ENCODE peak calls at places on chromosomes 7 and 10, in ten cellular contexts. One of them, this sample, is unnamed.

GRCh38 chr10:69318997-69319727 is 40.9 kb downstream of the HK1 start:
- DNase-seq in K562: peak
- DNase-seq in HT1080: peak
- DNase-seq in CD8-positive, alpha-beta T cell: peak
- DNase-seq in activated CD8-positive, alpha-beta T cell treated with anti-CD3 and anti-CD28 coated beads, Interleukin-2, amount 10 ng/mL, durations not matched to agents 7 days and 5 days: peak
- DNase-seq in stimulated activated CD4-positive, alpha-beta T cell treated with anti-CD3 and anti-CD28 coated beads, Interleukin-1b, Interleukin-23, amount 100 ng/mL, for 1 hour: peak
- DNase-seq in NAMALWA: no peak
- DNase-seq in T-cell: peak
- DNase-seq in NCI-H748 treated with DMSO at 0.1 percent for 48 hours: no peak
- DNase-seq in T-helper 2 cell: peak
- DNase-seq in this sample: peak

GRCh38 chr7:47298636-47299035 is 283.3 kb downstream of the TNS3 start:
- DNase-seq in K562: no peak
- DNase-seq in CD8-positive, alpha-beta T cell: no peak
- DNase-seq in T-helper 2 cell: no peak
- DNase-seq in activated CD8-positive, alpha-beta T cell treated with anti-CD3 and anti-CD28 coated beads, Interleukin-2, amount 10 ng/mL, durations not matched to agents 7 days and 5 days: no peak
- DNase-seq in stimulated activated CD4-positive, alpha-beta T cell treated with anti-CD3 and anti-CD28 coated beads, Interleukin-1b, Interleukin-23, amount 100 ng/mL, for 1 hour: no peak
- DNase-seq in HT1080: no peak
- DNase-seq in T-cell: no peak
- DNase-seq in NCI-H748 treated with DMSO at 0.1 percent for 48 hours: no peak
- DNase-seq in NAMALWA: no peak
- DNase-seq in this sample: no peak

GRCh38 chr10:102492983-102493382 is 9.5 kb downstream of the ACTR1A start:
- DNase-seq in NAMALWA: no peak
- DNase-seq in NCI-H748 treated with DMSO at 0.1 percent for 48 hours: no peak
- DNase-seq in stimulated activated CD4-positive, alpha-beta T cell treated with anti-CD3 and anti-CD28 coated beads, Interleukin-1b, Interleukin-23, amount 100 ng/mL, for 1 hour: no peak
- DNase-seq in K562: no peak
- DNase-seq in CD8-positive, alpha-beta T cell: no peak
- DNase-seq in T-cell: no peak
- DNase-seq in activated CD8-positive, alpha-beta T cell treated with anti-CD3 and anti-CD28 coated beads, Interleukin-2, amount 10 ng/mL, durations not matched to agents 7 days and 5 days: no peak
- DNase-seq in T-helper 2 cell: no peak
- DNase-seq in HT1080: no peak
- DNase-seq in this sample: no peak

GRCh38 chr10:46555366-46555712 is 1.1 kb downstream of the GPRIN2 start:
- DNase-seq in NAMALWA: no peak
- DNase-seq in NCI-H748 treated with DMSO at 0.1 percent for 48 hours: no peak
- DNase-seq in CD8-positive, alpha-beta T cell: no peak
- DNase-seq in activated CD8-positive, alpha-beta T cell treated with anti-CD3 and anti-CD28 coated beads, Interleukin-2, amount 10 ng/mL, durations not matched to agents 7 days and 5 days: peak
- DNase-seq in K562: no peak
- DNase-seq in T-cell: no peak
- DNase-seq in stimulated activated CD4-positive, alpha-beta T cell treated with anti-CD3 and anti-CD28 coated beads, Interleukin-1b, Interleukin-23, amount 100 ng/mL, for 1 hour: no peak
- DNase-seq in HT1080: no peak
- DNase-seq in T-helper 2 cell: no peak
- DNase-seq in this sample: no peak

GRCh38 chr10:132062641-132063390 is 2.9 kb upstream of the JAKMIP3 start:
- DNase-seq in T-helper 2 cell: no peak
- DNase-seq in T-cell: no peak
- DNase-seq in K562: no peak
- DNase-seq in HT1080: no peak
- DNase-seq in NCI-H748 treated with DMSO at 0.1 percent for 48 hours: no peak
- DNase-seq in stimulated activated CD4-positive, alpha-beta T cell treated with anti-CD3 and anti-CD28 coated beads, Interleukin-1b, Interleukin-23, amount 100 ng/mL, for 1 hour: no peak
- DNase-seq in activated CD8-positive, alpha-beta T cell treated with anti-CD3 and anti-CD28 coated beads, Interleukin-2, amount 10 ng/mL, durations not matched to agents 7 days and 5 days: no peak
- DNase-seq in NAMALWA: no peak
- DNase-seq in CD8-positive, alpha-beta T cell: no peak
- DNase-seq in this sample: no peak

GRCh38 chr10:80471715-80472233 is 17.7 kb downstream of the TSPAN14 start:
- DNase-seq in K562: no peak
- DNase-seq in NCI-H748 treated with DMSO at 0.1 percent for 48 hours: no peak
- DNase-seq in HT1080: peak
- DNase-seq in activated CD8-positive, alpha-beta T cell treated with anti-CD3 and anti-CD28 coated beads, Interleukin-2, amount 10 ng/mL, durations not matched to agents 7 days and 5 days: no peak
- DNase-seq in T-helper 2 cell: no peak
- DNase-seq in CD8-positive, alpha-beta T cell: peak
- DNase-seq in stimulated activated CD4-positive, alpha-beta T cell treated with anti-CD3 and anti-CD28 coated beads, Interleukin-1b, Interleukin-23, amount 100 ng/mL, for 1 hour: no peak
- DNase-seq in T-cell: no peak
- DNase-seq in NAMALWA: peak
- DNase-seq in this sample: no peak

GRCh38 chr7:47500103-47500563 is 81.8 kb downstream of the TNS3 start:
- DNase-seq in stimulated activated CD4-positive, alpha-beta T cell treated with anti-CD3 and anti-CD28 coated beads, Interleukin-1b, Interleukin-23, amount 100 ng/mL, for 1 hour: no peak
- DNase-seq in CD8-positive, alpha-beta T cell: no peak
- DNase-seq in NCI-H748 treated with DMSO at 0.1 percent for 48 hours: no peak
- DNase-seq in activated CD8-positive, alpha-beta T cell treated with anti-CD3 and anti-CD28 coated beads, Interleukin-2, amount 10 ng/mL, durations not matched to agents 7 days and 5 days: no peak
- DNase-seq in K562: no peak
- DNase-seq in HT1080: no peak
- DNase-seq in NAMALWA: no peak
- DNase-seq in T-helper 2 cell: no peak
- DNase-seq in T-cell: no peak
- DNase-seq in this sample: no peak

GRCh38 chr7:94397721-94398120 is 3.0 kb downstream of the COL1A2 start:
- DNase-seq in NAMALWA: no peak
- DNase-seq in activated CD8-positive, alpha-beta T cell treated with anti-CD3 and anti-CD28 coated beads, Interleukin-2, amount 10 ng/mL, durations not matched to agents 7 days and 5 days: no peak
- DNase-seq in stimulated activated CD4-positive, alpha-beta T cell treated with anti-CD3 and anti-CD28 coated beads, Interleukin-1b, Interleukin-23, amount 100 ng/mL, for 1 hour: no peak
- DNase-seq in CD8-positive, alpha-beta T cell: no peak
- DNase-seq in NCI-H748 treated with DMSO at 0.1 percent for 48 hours: no peak
- DNase-seq in T-cell: no peak
- DNase-seq in HT1080: no peak
- DNase-seq in K562: no peak
- DNase-seq in T-helper 2 cell: no peak
- DNase-seq in this sample: no peak

GRCh38 chr7:88243345-88243909 is 23.6 kb upstream of the SRI start:
- DNase-seq in T-helper 2 cell: no peak
- DNase-seq in T-cell: no peak
- DNase-seq in K562: no peak
- DNase-seq in NCI-H748 treated with DMSO at 0.1 percent for 48 hours: peak
- DNase-seq in CD8-positive, alpha-beta T cell: no peak
- DNase-seq in activated CD8-positive, alpha-beta T cell treated with anti-CD3 and anti-CD28 coated beads, Interleukin-2, amount 10 ng/mL, durations not matched to agents 7 days and 5 days: no peak
- DNase-seq in stimulated activated CD4-positive, alpha-beta T cell treated with anti-CD3 and anti-CD28 coated beads, Interleukin-1b, Interleukin-23, amount 100 ng/mL, for 1 hour: no peak
- DNase-seq in HT1080: peak
- DNase-seq in NAMALWA: peak
- DNase-seq in this sample: no peak

GRCh38 chr7:159147687-159148086 is 3.0 kb upstream of the VIPR2 start:
- DNase-seq in T-cell: no peak
- DNase-seq in activated CD8-positive, alpha-beta T cell treated with anti-CD3 and anti-CD28 coated beads, Interleukin-2, amount 10 ng/mL, durations not matched to agents 7 days and 5 days: no peak
- DNase-seq in CD8-positive, alpha-beta T cell: no peak
- DNase-seq in HT1080: no peak
- DNase-seq in stimulated activated CD4-positive, alpha-beta T cell treated with anti-CD3 and anti-CD28 coated beads, Interleukin-1b, Interleukin-23, amount 100 ng/mL, for 1 hour: no peak
- DNase-seq in NCI-H748 treated with DMSO at 0.1 percent for 48 hours: no peak
- DNase-seq in K562: no peak
- DNase-seq in T-helper 2 cell: no peak
- DNase-seq in NAMALWA: no peak
- DNase-seq in this sample: no peak

GRCh38 chr10:128186959-128187787 is 61.0 kb upstream of the MKI67 start:
- DNase-seq in stimulated activated CD4-positive, alpha-beta T cell treated with anti-CD3 and anti-CD28 coated beads, Interleukin-1b, Interleukin-23, amount 100 ng/mL, for 1 hour: no peak
- DNase-seq in HT1080: no peak
- DNase-seq in NAMALWA: no peak
- DNase-seq in T-cell: peak
- DNase-seq in CD8-positive, alpha-beta T cell: peak
- DNase-seq in NCI-H748 treated with DMSO at 0.1 percent for 48 hours: no peak
- DNase-seq in activated CD8-positive, alpha-beta T cell treated with anti-CD3 and anti-CD28 coated beads, Interleukin-2, amount 10 ng/mL, durations not matched to agents 7 days and 5 days: peak
- DNase-seq in T-helper 2 cell: no peak
- DNase-seq in K562: no peak
- DNase-seq in this sample: no peak

GRCh38 chr7:6107924-6108323 is 76.7 kb downstream of the ANKRD61 start:
- DNase-seq in CD8-positive, alpha-beta T cell: no peak
- DNase-seq in HT1080: no peak
- DNase-seq in activated CD8-positive, alpha-beta T cell treated with anti-CD3 and anti-CD28 coated beads, Interleukin-2, amount 10 ng/mL, durations not matched to agents 7 days and 5 days: no peak
- DNase-seq in T-helper 2 cell: no peak
- DNase-seq in NCI-H748 treated with DMSO at 0.1 percent for 48 hours: no peak
- DNase-seq in K562: no peak
- DNase-seq in NAMALWA: no peak
- DNase-seq in T-cell: no peak
- DNase-seq in stimulated activated CD4-positive, alpha-beta T cell treated with anti-CD3 and anti-CD28 coated beads, Interleukin-1b, Interleukin-23, amount 100 ng/mL, for 1 hour: no peak
- DNase-seq in this sample: no peak

GRCh38 chr7:26307226-26307625 is 15.6 kb downstream of the SNX10 start:
- DNase-seq in NAMALWA: no peak
- DNase-seq in activated CD8-positive, alpha-beta T cell treated with anti-CD3 and anti-CD28 coated beads, Interleukin-2, amount 10 ng/mL, durations not matched to agents 7 days and 5 days: no peak
- DNase-seq in stimulated activated CD4-positive, alpha-beta T cell treated with anti-CD3 and anti-CD28 coated beads, Interleukin-1b, Interleukin-23, amount 100 ng/mL, for 1 hour: no peak
- DNase-seq in NCI-H748 treated with DMSO at 0.1 percent for 48 hours: no peak
- DNase-seq in HT1080: peak
- DNase-seq in CD8-positive, alpha-beta T cell: no peak
- DNase-seq in T-helper 2 cell: no peak
- DNase-seq in K562: no peak
- DNase-seq in T-cell: no peak
- DNase-seq in this sample: no peak

GRCh38 chr7:46534593-46535271 is 613.7 kb upstream of the IGFBP3 start:
- DNase-seq in stimulated activated CD4-positive, alpha-beta T cell treated with anti-CD3 and anti-CD28 coated beads, Interleukin-1b, Interleukin-23, amount 100 ng/mL, for 1 hour: no peak
- DNase-seq in NAMALWA: no peak
- DNase-seq in activated CD8-positive, alpha-beta T cell treated with anti-CD3 and anti-CD28 coated beads, Interleukin-2, amount 10 ng/mL, durations not matched to agents 7 days and 5 days: no peak
- DNase-seq in NCI-H748 treated with DMSO at 0.1 percent for 48 hours: no peak
- DNase-seq in T-cell: no peak
- DNase-seq in K562: no peak
- DNase-seq in CD8-positive, alpha-beta T cell: no peak
- DNase-seq in HT1080: no peak
- DNase-seq in T-helper 2 cell: no peak
- DNase-seq in this sample: no peak

GRCh38 chr7:151795168-151795754 is 81.7 kb downstream of the PRKAG2 start:
- DNase-seq in CD8-positive, alpha-beta T cell: peak
- DNase-seq in activated CD8-positive, alpha-beta T cell treated with anti-CD3 and anti-CD28 coated beads, Interleukin-2, amount 10 ng/mL, durations not matched to agents 7 days and 5 days: peak
- DNase-seq in T-cell: no peak
- DNase-seq in stimulated activated CD4-positive, alpha-beta T cell treated with anti-CD3 and anti-CD28 coated beads, Interleukin-1b, Interleukin-23, amount 100 ng/mL, for 1 hour: no peak
- DNase-seq in NAMALWA: no peak
- DNase-seq in T-helper 2 cell: peak
- DNase-seq in NCI-H748 treated with DMSO at 0.1 percent for 48 hours: no peak
- DNase-seq in HT1080: no peak
- DNase-seq in K562: no peak
- DNase-seq in this sample: peak

This sample was measured in effector CD4-positive, alpha-beta T cell.